ENCODE peak calls at places on chromosome 7, in six cellular contexts. A is left ventricle myocardium inferior, T is ascending aorta, P is heart left ventricle, W is uterus, H is esophagus squamous epithelium. O is an unnamed sample.
A peak's percentile ranks its signal among the peaks of the same experiment; 100 is the strongest.

GRCh38 chr7:99504281-99504602 is 220 bp upstream of the ZKSCAN5 start:
- DNase-seq in A (no peak), T (no peak), P (no peak), W (no peak), H (no peak), O (no peak)

GRCh38 chr7:88789480-88790064 is 6.0 kb downstream of the TEX47 start:
- DNase-seq in A (no peak), T (no peak), P (no peak), W (no peak), H (no peak), O (no peak)

GRCh38 chr7:114073711-114074110 is 154.9 kb upstream of the PPP1R3A start:
- DNase-seq in A (no peak), T (no peak), P (no peak), W (no peak), H (no peak), O (no peak)

GRCh38 chr7:100682228-100682741 is 8.7 kb downstream of the GNB2 start:
- DNase-seq in A (no peak), T (no peak), P (no peak), W (no peak), H (no peak), O (peak; percentile 17)

GRCh38 chr7:22111661-22112060 is 166.0 kb upstream of the CDCA7L start:
- DNase-seq in A (no peak), T (peak; percentile 40), P (no peak), W (no peak), H (no peak), O (no peak)

GRCh38 chr7:129098409-129099084 is 43.6 kb upstream of the TNPO3 start:
- DNase-seq in A (no peak), T (no peak), P (no peak), W (no peak), H (no peak), O (no peak)

GRCh38 chr7:73851410-73852338 is 9.3 kb upstream of the TMEM270 start:
- DNase-seq in A (no peak), T (peak; percentile 83), P (no peak), W (no peak), H (no peak), O (no peak)

GRCh38 chr7:84637568-84638338 is 443.2 kb upstream of the SEMA3A start:
- DNase-seq in A (no peak), T (no peak), P (no peak), W (no peak), H (no peak), O (no peak)

GRCh38 chr7:27434729-27435400 is 192.3 kb downstream of the EVX1 start:
- DNase-seq in A (no peak), T (no peak), P (no peak), W (no peak), H (no peak), O (no peak)

GRCh38 chr7:29249383-29249750 is 54.8 kb downstream of the CHN2 start:
- DNase-seq in A (no peak), T (no peak), P (no peak), W (no peak), H (no peak), O (no peak)

GRCh38 chr7:125465527-125465926 is 535.9 kb upstream of the POT1 start:
- DNase-seq in A (no peak), T (no peak), P (no peak), W (no peak), H (no peak), O (no peak)

GRCh38 chr7:156635529-156636385 is 4.8 kb upstream of the RNF32 start:
- DNase-seq in A (no peak), T (no peak), P (no peak), W (no peak), H (no peak), O (no peak)

GRCh38 chr7:149126662-149127321 is 668 bp upstream of the ZNF425 start:
- DNase-seq in A (peak; percentile 50), T (peak; percentile 75), P (peak; percentile 64), W (peak; percentile 52), H (no peak), O (peak; percentile 46)

GRCh38 chr7:37526623-37527022 is 78.0 kb upstream of the ELMO1 start:
- DNase-seq in A (no peak), T (no peak), P (no peak), W (no peak), H (no peak), O (no peak)

GRCh38 chr7:127854383-127854782 is 176.9 kb downstream of the LRRC4 start:
- DNase-seq in A (no peak), T (no peak), P (no peak), W (no peak), H (no peak), O (no peak)

GRCh38 chr7:81268551-81268950 is 349.7 kb upstream of the SEMA3C start:
- DNase-seq in A (no peak), T (no peak), P (no peak), W (no peak), H (no peak), O (no peak)

GRCh38 chr7:11726251-11727155 is 105.5 kb downstream of the THSD7A start:
- DNase-seq in A (peak; percentile 34), T (no peak), P (peak; percentile 28), W (peak; percentile 62), H (no peak), O (no peak)

GRCh38 chr7:122155566-122155965 is 11.5 kb upstream of the AASS start:
- DNase-seq in A (no peak), T (no peak), P (no peak), W (no peak), H (no peak), O (no peak)
- H3K4me1 ChIP-seq in A (no peaks in the 10 kb centered on the region), T (no peaks in the 10 kb centered on the region), P (no peaks in the 10 kb centered on the region), W (no peaks in the 10 kb centered on the region), H (no peaks in the 10 kb centered on the region), O (no peaks in the 10 kb centered on the region)

GRCh38 chr7:8051373-8051772 is 82.8 kb downstream of the GLCCI1 start:
- DNase-seq in A (no peak), T (no peak), P (no peak), W (no peak), H (no peak), O (no peak)
- H3K4me3 ChIP-seq in A (no peak overlapping the region), T (no peak overlapping the region), P (no peak overlapping the region), W (no peak overlapping the region), H (no peak overlapping the region), O (no peak overlapping the region)

DNA sequence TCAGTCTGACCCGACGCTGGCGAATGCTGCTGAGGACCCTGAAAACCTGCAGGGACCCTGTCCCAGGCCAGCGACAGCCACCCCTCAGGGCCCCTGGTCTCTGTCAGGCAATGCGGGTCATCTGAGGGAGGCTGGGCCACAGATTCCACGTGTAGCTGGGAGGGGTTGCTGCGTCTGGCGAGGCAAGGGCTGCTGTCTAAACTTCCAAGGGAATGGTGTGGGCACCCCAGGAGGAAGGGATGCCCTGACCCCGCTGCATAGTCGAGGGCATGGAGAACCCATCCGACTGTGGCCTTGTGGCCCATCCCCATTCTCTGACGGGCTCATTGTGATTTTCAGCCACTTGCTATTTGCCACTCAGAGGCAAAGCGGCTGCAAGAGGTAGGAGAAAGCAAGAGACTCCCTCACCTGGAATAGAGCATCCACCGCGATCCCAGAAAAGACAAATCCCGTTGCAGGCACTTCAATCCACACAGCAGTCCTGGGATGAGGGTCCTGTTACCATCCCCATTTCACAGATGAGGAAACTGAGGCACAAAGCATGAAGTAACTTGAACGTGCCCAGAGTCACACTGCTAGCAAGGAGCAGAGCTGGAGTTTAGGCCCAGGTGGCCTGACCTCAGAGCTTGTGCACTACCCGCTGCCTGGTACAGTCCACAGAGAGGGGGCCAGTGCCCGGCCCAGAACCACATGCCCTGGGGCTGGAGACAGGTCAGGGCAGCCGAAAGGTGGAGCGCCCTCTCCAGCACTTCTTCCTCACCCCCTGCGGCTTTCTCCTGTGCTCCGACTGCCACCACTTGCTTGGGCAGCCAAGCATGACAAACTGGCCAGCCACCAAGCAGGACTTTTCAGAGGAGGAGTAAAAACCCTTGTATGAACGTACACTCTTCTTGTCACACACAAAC is 163.8 kb upstream of the KLF14 start:
- DNase-seq in A (no peak), T (peak; percentile 65), P (no peak), W (no peak), H (no peak), O (no peak)
- H3K4me1 ChIP-seq in A (peaks cover 97% of the 10 kb centered on the region), T (peaks cover 4% of the 10 kb centered on the region), P (peaks cover 91% of the 10 kb centered on the region), W (peaks cover 26% of the 10 kb centered on the region), H (peaks cover 64% of the 10 kb centered on the region), O (peaks cover 68% of the 10 kb centered on the region)

DNA sequence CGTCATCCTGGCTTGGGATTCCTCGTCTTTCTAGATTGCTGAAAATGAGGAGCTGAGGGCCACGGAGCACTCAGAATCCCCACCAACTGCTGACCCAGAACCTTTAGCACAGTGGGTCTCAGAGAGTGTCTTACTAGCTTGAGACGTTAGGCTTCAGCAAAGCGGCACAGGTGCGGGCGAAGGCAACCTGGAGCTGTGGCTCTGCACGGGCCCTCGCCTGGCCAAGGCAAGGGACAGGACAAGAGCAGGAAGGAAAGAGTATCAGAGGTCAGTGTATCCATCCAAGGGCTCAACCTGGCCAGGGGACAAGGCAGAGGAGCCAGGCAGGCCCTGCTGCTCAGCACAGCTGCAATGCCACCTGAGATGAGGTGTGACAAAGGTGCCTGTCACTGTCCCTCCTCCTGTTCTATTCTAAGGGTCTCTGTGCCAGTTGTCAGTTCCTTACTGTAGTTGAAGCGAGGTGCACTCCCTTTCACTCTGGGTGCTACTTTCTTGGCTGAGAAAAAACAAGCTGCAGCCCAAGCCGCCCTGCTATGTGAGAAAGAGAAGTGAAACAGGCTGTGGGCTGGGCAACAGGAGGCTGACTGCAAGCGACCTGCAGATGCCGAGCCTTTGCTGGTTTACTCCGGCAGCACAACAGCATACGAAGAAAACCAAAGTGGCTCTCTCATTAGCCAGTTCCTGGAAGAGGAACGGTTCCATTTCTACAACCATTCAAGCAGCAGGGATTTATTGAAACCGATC is 33.3 kb upstream of the KDM7A start:
- DNase-seq in A (peak; percentile 35), T (no peak), P (no peak), W (no peak), H (peak; percentile 22), O (no peak)
- H3K4me3 ChIP-seq in A (no peak overlapping the region), T (no peak overlapping the region), P (no peak overlapping the region), W (no peak overlapping the region), H (no peak overlapping the region), O (no peak overlapping the region)

GRCh38 chr7:13090959-13091358 is 403.5 kb downstream of the ARL4A start:
- DNase-seq in A (no peak), T (no peak), P (no peak), W (no peak), H (no peak), O (no peak)
- H3K4me1 ChIP-seq in A (peaks cover 9% of the 10 kb centered on the region), T (no peaks in the 10 kb centered on the region), P (no peaks in the 10 kb centered on the region), W (no peaks in the 10 kb centered on the region), H (no peaks in the 10 kb centered on the region), O (no peaks in the 10 kb centered on the region)

DNA sequence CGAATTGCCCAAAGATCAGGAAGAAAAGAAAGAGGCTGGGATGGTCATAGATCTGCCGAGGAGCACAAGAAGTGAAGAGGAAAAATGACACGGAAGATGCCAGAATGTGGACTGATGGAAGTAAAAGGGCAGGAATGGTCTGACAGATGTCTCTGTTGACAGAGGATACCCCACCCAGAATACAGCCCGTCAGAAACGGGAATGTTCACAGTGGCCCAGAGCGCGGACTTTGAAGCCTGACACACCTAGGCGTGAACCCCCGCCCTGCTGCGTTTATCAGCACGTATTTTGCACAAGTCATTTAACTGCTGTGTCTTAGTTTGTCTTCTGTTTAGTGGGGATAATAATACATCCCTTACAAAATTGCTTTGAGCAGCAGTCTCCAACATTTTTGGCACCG is 27.1 kb downstream of the AKR1B1 start:
- DNase-seq in A (no peak), T (no peak), P (no peak), W (no peak), H (no peak), O (no peak)
- H3K4me3 ChIP-seq in A (peak overlapping the region; percentile 62), T (peak overlapping the region; percentile 61), P (peak overlapping the region; percentile 38), W (peak overlapping the region; percentile 15), H (peak overlapping the region; percentile 30), O (no peak overlapping the region)